ENCODE peak calls at places on chromosomes 12 and 14, in five cellular contexts. R is uterus; H is CD8-positive, alpha-beta memory T cell; Q is HCT116; W is dorsolateral prefrontal cortex. I is an unnamed sample.

GRCh38 chr12:85466906-85467305 is 186.9 kb downstream of the ALX1 start:
- DNase-seq in H (no peak), R (no peak), Q (no peak), W (no peak), I (no peak)

GRCh38 chr12:14656846-14657245 is 39.6 kb downstream of the GUCY2C start:
- DNase-seq in R (no peak), H (no peak), Q (no peak), W (no peak), I (no peak)

GRCh38 chr12:117501470-117501869 is 140.0 kb upstream of the NOS1 start:
- DNase-seq in Q (no peak), W (no peak), H (no peak), R (no peak), I (peak; percentile 63)

GRCh38 chr14:51534623-51535022 is 117.1 kb upstream of the FRMD6 start:
- DNase-seq in Q (peak; percentile 71), W (no peak), R (no peak), H (no peak), I (no peak)

GRCh38 chr12:123732251-123732650 is 20.1 kb downstream of the ATP6V0A2 start:
- DNase-seq in Q (no peak), R (no peak), W (no peak), H (no peak), I (no peak)

GRCh38 chr12:131499160-131499863 is 211.6 kb upstream of the SFSWAP start:
- DNase-seq in Q (no peak), H (no peak), R (peak; percentile 52), W (no peak), I (no peak)

GRCh38 chr12:128976120-128976519 is 122.8 kb downstream of the GLT1D1 start:
- DNase-seq in Q (no peak), R (no peak), H (no peak), W (peak; percentile 72), I (peak; percentile 40)

GRCh38 chr14:90628825-90629224 is 187.4 kb downstream of the TTC7B start:
- DNase-seq in R (no peak), H (no peak), Q (no peak), W (no peak), I (no peak)

GRCh38 chr12:27284751-27285150 is 40.7 kb downstream of the STK38L start:
- DNase-seq in Q (no peak), W (no peak), R (no peak), H (no peak), I (no peak)

GRCh38 chr14:69868363-69868963 is 10.8 kb upstream of the SMOC1 start:
- DNase-seq in R (no peak), H (no peak), W (no peak), Q (no peak), I (no peak)

GRCh38 chr12:6998708-6999451 is 19.4 kb downstream of the LPCAT3 start:
- DNase-seq in Q (peak; percentile 21), W (no peak), R (no peak), H (no peak), I (no peak)

GRCh38 chr12:110995016-110995415 is 74.6 kb upstream of the MYL2 start:
- DNase-seq in W (no peak), Q (no peak), R (no peak), H (no peak), I (no peak)

GRCh38 chr12:3837049-3837448 is 36.1 kb downstream of the PARP11 start:
- DNase-seq in W (no peak), R (no peak), H (no peak), Q (no peak), I (no peak)

GRCh38 chr12:115632323-115632722 is 645.2 kb downstream of the MED13L start:
- DNase-seq in R (no peak), H (no peak), Q (no peak), W (no peak), I (no peak)

GRCh38 chr12:52280319-52280795 is 5.9 kb downstream of the KRT86 start:
- DNase-seq in Q (peak; percentile 93), W (no peak), R (peak; percentile 56), H (no peak), I (no peak)

GRCh38 chr12:56190695-56191155 is 1.4 kb upstream of the SMARCC2 start:
- DNase-seq in W (no peak), Q (no peak), H (no peak), R (no peak), I (no peak)

GRCh38 chr12:102948941-102949352 is 8.5 kb upstream of the ASCL1 start:
- DNase-seq in Q (peak; percentile 23), H (peak; percentile 58), W (peak; percentile 75), R (no peak), I (peak; percentile 46)

GRCh38 chr14:55777867-55778266 is 197.9 kb downstream of the KTN1 start:
- DNase-seq in W (no peak), Q (no peak), R (no peak), H (no peak), I (no peak)

GRCh38 chr12:121441555-121441954 is 41.6 kb downstream of the RNF34 start:
- DNase-seq in W (no peak), Q (no peak), R (no peak), H (no peak), I (peak; percentile 43)

GRCh38 chr12:49923035-49923644 is 19.4 kb upstream of the FAIM2 start:
- DNase-seq in W (no peak), H (no peak), R (no peak), Q (no peak), I (no peak)

GRCh38 chr14:90804292-90804671 is 11.9 kb downstream of the TTC7B start:
- DNase-seq in Q (no peak), W (no peak), H (no peak), R (no peak), I (no peak)

GRCh38 chr14:54783660-54784015 is 119.0 kb downstream of the GCH1 start:
- DNase-seq in W (no peak), R (no peak), H (no peak), Q (no peak), I (no peak)

GRCh38 chr12:47768323-47768811 is 4.7 kb upstream of the SLC48A1 start:
- DNase-seq in R (no peak), W (no peak), Q (no peak), H (no peak), I (no peak)

GRCh38 chr12:69345742-69346141 is 2.4 kb upstream of the LYZ start:
- DNase-seq in H (no peak), R (no peak), Q (no peak), W (no peak), I (no peak)

GRCh38 chr14:35539969-35540368 is 6.0 kb downstream of the INSM2 start:
- DNase-seq in W (no peak), R (no peak), H (no peak), Q (no peak), I (no peak)

GRCh38 chr12:1879633-1880032 is 38.8 kb downstream of the CACNA2D4 start:
- DNase-seq in Q (no peak), W (no peak), H (no peak), R (no peak), I (no peak)

GRCh38 chr12:50166776-50167025 is 468 bp downstream of the CERS5 start:
- DNase-seq in W (no peak), Q (no peak), R (peak; percentile 40), H (peak; percentile 66), I (peak; percentile 41)

GRCh38 chr12:19885092-19885813 is 446.0 kb downstream of the AEBP2 start:
- DNase-seq in H (no peak), R (no peak), Q (no peak), W (no peak), I (no peak)

GRCh38 chr14:23349156-23349845 is 3.4 kb downstream of the SLC22A17 start:
- DNase-seq in H (no peak), R (no peak), W (no peak), Q (no peak), I (no peak)

GRCh38 chr14:23354990-23355389 is 2.3 kb upstream of the SLC22A17 start:
- DNase-seq in W (no peak), Q (no peak), R (no peak), H (no peak), I (no peak)

GRCh38 chr14:23352506-23353432 is at the start of gene SLC22A17:
- DNase-seq in H (peak; percentile 63), R (peak; percentile 89), W (peak; percentile 94), Q (peak; percentile 13), I (peak; percentile 65)

GRCh38 chr14:23353433-23353780 is 720 bp upstream of the SLC22A17 start:
- DNase-seq in R (no peak), W (no peak), Q (no peak), H (no peak), I (no peak)

DNA sequence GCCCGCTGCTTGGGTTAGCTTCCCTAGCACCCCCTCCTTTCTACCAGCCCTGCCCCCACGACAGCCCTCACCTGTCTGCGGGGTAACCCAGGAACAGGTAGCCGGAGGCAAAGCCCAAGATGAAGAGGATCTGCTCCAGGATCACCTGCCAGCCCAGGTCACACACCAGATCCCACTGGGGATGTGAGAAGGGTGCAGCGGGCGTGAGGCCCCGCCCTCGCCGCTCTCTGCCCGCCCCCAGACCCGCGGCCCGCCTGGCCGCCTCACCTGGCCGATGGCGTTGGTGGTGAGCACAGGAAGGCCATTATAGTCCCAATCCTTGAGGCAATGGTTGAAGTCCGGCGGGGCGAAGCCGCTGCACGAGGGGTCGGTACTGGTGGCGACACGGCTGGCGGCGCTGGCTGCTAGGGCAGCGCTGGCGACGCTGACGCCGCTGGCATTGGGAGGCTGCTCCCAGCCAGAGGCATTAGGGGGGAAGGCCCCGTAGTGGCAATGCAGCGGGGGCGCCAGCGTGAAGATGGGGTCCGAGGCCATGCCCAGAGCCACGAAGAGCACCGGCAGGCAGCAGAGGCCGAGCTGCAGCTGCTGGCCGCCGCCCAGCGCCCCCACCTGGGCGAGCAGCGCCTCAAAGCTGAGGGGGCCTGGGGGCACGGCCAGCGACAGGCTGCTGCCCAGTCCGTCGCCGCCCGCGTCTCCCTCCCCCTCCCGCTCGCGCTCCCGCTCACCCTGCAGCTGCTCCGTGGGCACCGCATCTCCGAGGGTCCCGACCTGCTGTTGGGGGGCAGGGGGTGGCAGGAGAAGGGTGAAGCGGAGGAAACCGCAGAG is 794 bp downstream of the SLC22A17 start:
- DNase-seq in Q (no peak), R (no peak), W (no peak), H (no peak), I (no peak)
- H3K4me3 ChIP-seq in Q (peak overlapping the region; percentile 50), R (peak overlapping the region; percentile 55), W (peak overlapping the region; percentile 81), H (peak overlapping the region; percentile 44), I (peak overlapping the region; percentile 47)

DNA sequence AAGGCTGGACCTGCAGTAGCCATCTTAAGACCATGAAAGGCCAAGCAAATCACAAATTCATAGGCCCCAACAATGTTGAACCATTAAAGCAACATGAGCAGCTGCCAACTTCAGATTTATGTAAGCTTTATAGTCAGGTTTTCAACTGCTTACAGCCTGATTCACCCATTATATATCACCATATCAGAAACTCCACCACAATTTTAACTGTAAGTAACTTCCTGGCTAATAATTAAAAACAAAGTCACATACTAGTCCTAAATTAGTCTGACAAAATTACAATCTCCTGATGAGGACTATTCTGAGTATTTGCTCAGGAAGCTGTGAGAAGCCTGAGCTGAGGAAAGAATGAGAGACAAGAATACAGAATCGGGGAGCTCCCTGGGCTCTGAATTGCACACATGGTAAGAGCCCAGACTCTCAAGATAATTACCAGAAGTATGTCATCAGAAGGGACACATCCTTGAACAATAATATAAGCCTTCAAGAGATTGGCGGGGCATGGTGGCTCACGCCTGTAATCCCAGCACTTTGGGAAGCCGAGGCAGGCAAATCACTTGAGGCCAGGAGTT is 55.1 kb downstream of the NUMB start:
- DNase-seq in R (no peak), H (no peak), Q (no peak), W (no peak), I (no peak)
- H3K27ac ChIP-seq in R (no peak overlapping the region), H (no peak overlapping the region), Q (no peak overlapping the region), W (no peak overlapping the region), I (no peak overlapping the region)

GRCh38 chr12:25262696-25263095 is 12.0 kb upstream of the KRAS start:
- DNase-seq in W (no peak), R (no peak), H (no peak), Q (no peak), I (no peak)
- H3K4me3 ChIP-seq in W (no peak overlapping the region), R (no peak overlapping the region), H (no peak overlapping the region), Q (no peak overlapping the region), I (no peak overlapping the region)

GRCh38 chr12:21631367-21631766 is 26.3 kb downstream of the LDHB start:
- DNase-seq in R (no peak), W (no peak), Q (no peak), H (no peak), I (no peak)

GRCh38 chr12:21627924-21628323 is 23.3 kb upstream of the GYS2 start:
- DNase-seq in R (no peak), H (no peak), W (no peak), Q (no peak), I (no peak)
- H3K27ac ChIP-seq in R (no peak overlapping the region), H (no peak overlapping the region), W (no peak overlapping the region), Q (no peak overlapping the region), I (no peak overlapping the region)

I was measured in colonic mucosa.